ENCODE peak calls at places on chromosomes 16 and 17, in seven cellular contexts. W is iPS-NIHi11; M is nucleus accumbens; S is AML-193; H is Panc1; J is CD4-positive, alpha-beta T cell; Y is AG08396. V is an unnamed sample.

GRCh38 chr17:43832168-43832975 is 574 bp downstream of the MPP3 start:
- DNase-seq in S (peak), Y (peak), W (peak), J (no peak), H (no peak), M (no peak), V (peak)

GRCh38 chr16:3009568-3010390 is 2.9 kb upstream of the CLDN9 start:
- DNase-seq in M (no peak), S (no peak), H (no peak), Y (no peak), W (peak), J (no peak), V (no peak)

GRCh38 chr17:7324438-7324779 is 4.7 kb downstream of the NEURL4 start:
- DNase-seq in S (no peak), H (no peak), M (no peak), Y (no peak), W (no peak), J (no peak), V (no peak)

GRCh38 chr17:79082311-79083190 is 7.9 kb downstream of the ENGASE start:
- DNase-seq in M (peak), Y (peak), W (peak), S (peak), J (peak), H (no peak), V (peak)

GRCh38 chr17:27760069-27760885 is 40.1 kb downstream of the NOS2 start:
- DNase-seq in H (no peak), Y (peak), J (peak), M (peak), W (peak), S (peak), V (peak)

GRCh38 chr17:76537288-76537577 is 276 bp downstream of the CYGB start:
- DNase-seq in Y (peak), H (no peak), J (no peak), S (no peak), M (no peak), W (peak), V (no peak)

GRCh38 chr16:53159781-53160436 is 105.1 kb downstream of the CHD9 start:
- DNase-seq in W (peak), S (peak), H (peak), J (no peak), Y (peak), M (no peak), V (no peak)

GRCh38 chr17:36089888-36090836 is at the start of gene CCL3:
- DNase-seq in J (no peak), H (no peak), M (no peak), W (no peak), S (no peak), Y (no peak), V (no peak)

GRCh38 chr16:53695070-53695469 is 8.6 kb downstream of the RPGRIP1L start:
- DNase-seq in Y (peak), J (no peak), M (no peak), W (no peak), H (no peak), S (no peak), V (no peak)

GRCh38 chr16:55899857-55900256 is 24.7 kb upstream of the CES5A start:
- DNase-seq in Y (no peak), M (no peak), S (no peak), H (no peak), W (no peak), J (no peak), V (no peak)

GRCh38 chr17:32757963-32758362 is 119.0 kb downstream of the MYO1D start:
- DNase-seq in S (no peak), J (no peak), M (no peak), H (no peak), W (no peak), Y (no peak), V (no peak)

GRCh38 chr17:61285483-61286320 is 113.9 kb upstream of the TBX2 start:
- DNase-seq in M (no peak), H (no peak), Y (peak), W (peak), S (no peak), J (no peak), V (no peak)

GRCh38 chr16:56625943-56626654 is 518 bp downstream of the MT1E start:
- DNase-seq in Y (peak), W (no peak), S (no peak), M (no peak), H (no peak), J (no peak), V (no peak)

GRCh38 chr16:4601317-4602186 is 13.1 kb downstream of the UBALD1 start:
- DNase-seq in H (no peak), J (no peak), M (no peak), Y (peak), W (no peak), S (no peak), V (no peak)